ENCODE peak calls at places on chromosomes 11 and 22, in six cellular contexts. K is effector memory CD8-positive, alpha-beta T cell; H is stimulated activated CD8-positive, alpha-beta memory T cell treated with anti-CD3 and anti-CD28 coated beads, Interleukin-2, amount 100 ng/mL, for 1 hour; G is CD4-positive, alpha-beta memory T cell; F is stimulated activated CD4-positive, alpha-beta T cell treated with anti-CD3 and anti-CD28 coated beads, Interleukin-4, amount 100 ng/mL, for 1 hour; W is fibroblast of the conjunctiva. D is an unnamed sample.

GRCh38 chr11:88352139-88352538 is 14.6 kb upstream of the CTSC start:
- DNase-seq in K (no peak), H (no peak), G (no peak), F (no peak), W (peak), D (no peak)

GRCh38 chr11:63277345-63277943 is 34.0 kb upstream of the SLC22A25 start:
- DNase-seq in K (no peak), H (no peak), G (no peak), F (no peak), W (no peak), D (no peak)

GRCh38 chr22:36097880-36098279 is 62.7 kb downstream of the APOL3 start:
- DNase-seq in K (no peak), H (no peak), G (no peak), F (no peak), W (no peak), D (no peak)

GRCh38 chr11:86183694-86184093 is 60.9 kb upstream of the EED start:
- DNase-seq in K (no peak), H (no peak), G (no peak), F (peak), W (no peak), D (no peak)

GRCh38 chr11:62142921-62143320 is 19.1 kb downstream of the INCENP start:
- DNase-seq in K (no peak), H (no peak), G (no peak), F (no peak), W (peak), D (no peak)

GRCh38 chr11:70109006-70109405 is 30.9 kb downstream of the ANO1 start:
- DNase-seq in K (no peak), H (no peak), G (no peak), F (no peak), W (no peak), D (no peak)

GRCh38 chr11:117080370-117080769 is 17.9 kb downstream of the SIK3 start:
- DNase-seq in K (no peak), H (no peak), G (no peak), F (no peak), W (no peak), D (no peak)

GRCh38 chr11:8068605-8069221 is 12.3 kb upstream of the TUB start:
- DNase-seq in K (no peak), H (no peak), G (no peak), F (no peak), W (peak), D (no peak)

GRCh38 chr22:46038516-46039430 is 61.8 kb upstream of the WNT7B start:
- DNase-seq in K (no peak), H (no peak), G (no peak), F (no peak), W (no peak), D (no peak)

GRCh38 chr11:76768091-76769047 is 14.8 kb upstream of the TSKU start:
- DNase-seq in K (peak), H (no peak), G (peak), F (no peak), W (no peak), D (peak)

GRCh38 chr11:72378704-72379383 is 55.5 kb downstream of the CLPB start:
- DNase-seq in K (no peak), H (no peak), G (no peak), F (no peak), W (peak), D (no peak)

GRCh38 chr11:30916764-30917163 is 330.6 kb upstream of the MPPED2 start:
- DNase-seq in K (no peak), H (no peak), G (no peak), F (no peak), W (no peak), D (no peak)

GRCh38 chr11:125241104-125241503 is 76.6 kb downstream of the PKNOX2 start:
- DNase-seq in K (no peak), H (no peak), G (no peak), F (no peak), W (no peak), D (no peak)

GRCh38 chr22:36465232-36466021 is 16.0 kb downstream of the TXN2 start:
- DNase-seq in K (no peak), H (no peak), G (no peak), F (no peak), W (peak), D (peak)

GRCh38 chr22:47687364-47687655 is 924.9 kb downstream of the TBC1D22A start:
- DNase-seq in K (no peak), H (no peak), G (no peak), F (no peak), W (no peak), D (no peak)

GRCh38 chr11:116473236-116473769 is 299.5 kb downstream of the BUD13 start:
- DNase-seq in K (no peak), H (no peak), G (no peak), F (no peak), W (no peak), D (no peak)

GRCh38 chr11:7299393-7299792 is 47.7 kb downstream of the SYT9 start:
- DNase-seq in K (no peak), H (no peak), G (no peak), F (no peak), W (no peak), D (no peak)

GRCh38 chr11:10373340-10373739 is 68.5 kb downstream of the ADM start:
- DNase-seq in K (no peak), H (no peak), G (no peak), F (no peak), W (no peak), D (no peak)